ENCODE peak calls at places on chromosomes 3 and 15, in seven cellular contexts. Z is foreskin fibroblast, G is HAP-1, X is left ventricle myocardium inferior, O is endodermal cell, W is kidney epithelial cell, N is GM23248. V is an unnamed sample.
A peak's percentile ranks its signal among the peaks of the same experiment; 100 is the strongest.

GRCh38 chr15:78075490-78076230 is 1.9 kb downstream of the TBC1D2B start:
- DNase-seq in G (peak; percentile 90), Z (peak; percentile 89), X (no peak), O (peak; percentile 77), W (peak; percentile 41), N (peak; percentile 91), V (peak; percentile 96)

GRCh38 chr3:37741644-37742043 is 120.0 kb upstream of the CTDSPL start:
- DNase-seq in W (no peak), X (peak; percentile 63), O (no peak), N (peak; percentile 15), G (no peak), Z (peak; percentile 31), V (peak; percentile 10)

GRCh38 chr15:38531509-38531908 is 33.1 kb downstream of the RASGRP1 start:
- DNase-seq in X (no peak), O (no peak), W (peak; percentile 56), G (no peak), Z (peak; percentile 47), N (peak; percentile 87), V (peak; percentile 36)

GRCh38 chr3:191236635-191237034 is 37.6 kb downstream of the OSTN start:
- DNase-seq in O (no peak), W (no peak), N (peak; percentile 57), Z (peak; percentile 58), X (no peak), G (no peak), V (peak; percentile 36)

GRCh38 chr3:139328356-139328755 is 15.5 kb upstream of the MRPS22 start:
- DNase-seq in O (no peak), Z (no peak), G (no peak), N (no peak), X (no peak), W (no peak), V (no peak)

GRCh38 chr3:189908646-189909045 is 212.1 kb downstream of the P3H2 start:
- DNase-seq in G (no peak), Z (peak; percentile 65), N (peak; percentile 72), W (peak; percentile 37), X (no peak), O (no peak), V (peak; percentile 48)

GRCh38 chr3:13009946-13010315 is 63.3 kb downstream of the IQSEC1 start:
- DNase-seq in X (no peak), Z (no peak), G (no peak), N (no peak), O (no peak), W (no peak), V (no peak)

GRCh38 chr15:75836953-75837321 is 6.3 kb upstream of the UBE2Q2 start:
- DNase-seq in G (no peak), O (no peak), N (peak; percentile 91), W (peak; percentile 54), X (no peak), Z (peak; percentile 89), V (peak; percentile 93)

GRCh38 chr15:52288051-52288942 is 7.3 kb downstream of the MYO5C start:
- DNase-seq in X (no peak), W (peak; percentile 65), G (no peak), N (no peak), Z (peak; percentile 23), O (no peak), V (peak; percentile 40)

GRCh38 chr15:67176195-67176971 is 78.1 kb downstream of the AAGAB start:
- DNase-seq in N (no peak), G (peak; percentile 64), X (peak; percentile 68), Z (no peak), O (peak; percentile 76), W (no peak), V (no peak)

GRCh38 chr3:187802928-187803259 is 57.6 kb upstream of the BCL6 start:
- DNase-seq in N (no peak), W (no peak), Z (no peak), X (no peak), O (no peak), G (no peak), V (no peak)

GRCh38 chr3:151816091-151816604 is 2.2 kb downstream of the AADAC start:
- DNase-seq in O (peak; percentile 52), X (no peak), N (peak; percentile 85), W (peak; percentile 78), Z (peak; percentile 76), G (no peak), V (peak; percentile 58)

GRCh38 chr3:79521221-79521848 is 246.5 kb downstream of the ROBO1 start:
- DNase-seq in X (no peak), W (no peak), N (peak; percentile 50), G (peak; percentile 41), O (no peak), Z (peak; percentile 59), V (peak; percentile 76)

GRCh38 chr3:194281766-194282165 is 69.4 kb downstream of the CPN2 start:
- DNase-seq in G (no peak), N (no peak), Z (no peak), W (no peak), O (peak; percentile 21), X (no peak), V (no peak)

GRCh38 chr3:64715211-64715982 is 27.6 kb upstream of the ADAMTS9 start:
- DNase-seq in G (no peak), O (no peak), Z (no peak), N (no peak), W (no peak), X (no peak), V (no peak)

GRCh38 chr15:71296032-71296686 is 180.9 kb downstream of the THSD4 start:
- DNase-seq in G (no peak), W (peak; percentile 58), X (no peak), N (peak; percentile 76), Z (peak; percentile 89), O (no peak), V (peak; percentile 93)

GRCh38 chr3:86958534-86958933 is 32.4 kb downstream of the VGLL3 start:
- DNase-seq in X (no peak), G (no peak), Z (peak; percentile 94), W (peak; percentile 16), O (no peak), N (peak; percentile 90), V (peak; percentile 86)

GRCh38 chr3:114178770-114179368 is at the start of gene DRD3:
- DNase-seq in X (no peak), W (peak; percentile 16), Z (peak; percentile 64), O (peak; percentile 88), N (peak; percentile 60), G (peak; percentile 78), V (peak; percentile 64)

GRCh38 chr15:69328739-69329138 is 30.0 kb downstream of the PAQR5 start:
- DNase-seq in W (no peak), Z (no peak), X (no peak), G (no peak), O (no peak), N (no peak), V (no peak)

GRCh38 chr3:196163212-196163611 is 48.0 kb downstream of the ZDHHC19 start:
- DNase-seq in O (no peak), W (no peak), G (no peak), Z (no peak), X (no peak), N (no peak), V (no peak)

GRCh38 chr3:23900744-23901143 is 16.0 kb downstream of the NKIRAS1 start:
- DNase-seq in N (peak; percentile 44), O (no peak), Z (peak; percentile 70), G (no peak), W (no peak), X (no peak), V (peak; percentile 74)

GRCh38 chr3:194667363-194667762 is 4.6 kb downstream of the LSG1 start:
- DNase-seq in G (no peak), X (no peak), W (no peak), Z (no peak), O (no peak), N (no peak), V (no peak)

DNA sequence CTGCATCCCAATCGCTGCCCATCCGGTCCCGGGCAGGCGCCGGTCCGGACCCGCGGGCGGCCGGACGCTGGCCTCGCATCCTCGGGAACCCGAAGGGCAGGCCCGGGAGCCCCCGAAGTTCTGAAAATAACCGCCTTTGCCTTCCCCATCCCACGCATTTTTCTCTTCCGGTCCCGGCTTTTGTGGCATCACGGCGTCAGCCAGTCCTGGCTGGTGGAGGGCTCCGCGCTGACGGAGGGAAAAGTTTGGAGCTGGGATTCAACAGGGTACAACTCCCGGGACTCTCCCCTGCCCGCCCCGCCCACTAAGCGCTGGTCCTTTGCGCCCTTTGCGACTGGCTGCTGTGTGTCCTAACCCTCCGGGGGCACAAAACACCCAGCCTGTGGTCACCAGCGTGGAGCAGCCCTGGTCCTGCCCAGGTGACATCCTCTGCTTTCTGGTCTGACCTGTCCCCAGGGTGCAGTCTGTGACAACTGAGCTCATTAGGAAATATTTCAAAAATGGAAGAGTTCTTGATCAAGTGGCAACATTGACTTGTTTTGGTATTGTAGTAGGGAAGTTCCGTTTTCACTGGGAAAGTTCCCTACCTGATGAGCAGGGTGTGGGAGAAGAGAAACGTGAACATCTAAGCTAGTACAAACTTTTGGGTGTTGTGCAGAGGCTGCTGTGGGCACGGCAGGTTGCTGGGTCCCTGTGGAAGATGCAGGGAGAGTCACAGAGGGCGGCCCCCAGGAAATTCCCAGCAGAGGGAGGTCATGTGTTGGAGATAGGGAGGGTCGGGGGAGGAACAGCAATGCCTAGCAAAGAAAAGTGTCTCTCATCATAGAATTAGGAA is 754 bp downstream of the ARNT2 start:
- DNase-seq in O (peak; percentile 81), X (no peak), N (no peak), W (no peak), G (peak; percentile 87), Z (peak; percentile 24), V (no peak)
- H3K4me3 ChIP-seq in O (peak overlapping the region; percentile 75), X (peak overlapping the region; percentile 68), N (peak overlapping the region; percentile 73), W (peak overlapping the region; percentile 62), G (peak overlapping the region; percentile 49), Z (peak overlapping the region; percentile 48), V (peak overlapping the region; percentile 52)

GRCh38 chr15:58702233-58702632 is 47.3 kb downstream of the ADAM10 start:
- DNase-seq in X (no peak), G (no peak), O (no peak), N (no peak), W (no peak), Z (no peak), V (no peak)
- H3K4me3 ChIP-seq in X (no peak overlapping the region), G (no peak overlapping the region), O (no peak overlapping the region), N (no peak overlapping the region), W (no peak overlapping the region), Z (no peak overlapping the region), V (no peak overlapping the region)

DNA sequence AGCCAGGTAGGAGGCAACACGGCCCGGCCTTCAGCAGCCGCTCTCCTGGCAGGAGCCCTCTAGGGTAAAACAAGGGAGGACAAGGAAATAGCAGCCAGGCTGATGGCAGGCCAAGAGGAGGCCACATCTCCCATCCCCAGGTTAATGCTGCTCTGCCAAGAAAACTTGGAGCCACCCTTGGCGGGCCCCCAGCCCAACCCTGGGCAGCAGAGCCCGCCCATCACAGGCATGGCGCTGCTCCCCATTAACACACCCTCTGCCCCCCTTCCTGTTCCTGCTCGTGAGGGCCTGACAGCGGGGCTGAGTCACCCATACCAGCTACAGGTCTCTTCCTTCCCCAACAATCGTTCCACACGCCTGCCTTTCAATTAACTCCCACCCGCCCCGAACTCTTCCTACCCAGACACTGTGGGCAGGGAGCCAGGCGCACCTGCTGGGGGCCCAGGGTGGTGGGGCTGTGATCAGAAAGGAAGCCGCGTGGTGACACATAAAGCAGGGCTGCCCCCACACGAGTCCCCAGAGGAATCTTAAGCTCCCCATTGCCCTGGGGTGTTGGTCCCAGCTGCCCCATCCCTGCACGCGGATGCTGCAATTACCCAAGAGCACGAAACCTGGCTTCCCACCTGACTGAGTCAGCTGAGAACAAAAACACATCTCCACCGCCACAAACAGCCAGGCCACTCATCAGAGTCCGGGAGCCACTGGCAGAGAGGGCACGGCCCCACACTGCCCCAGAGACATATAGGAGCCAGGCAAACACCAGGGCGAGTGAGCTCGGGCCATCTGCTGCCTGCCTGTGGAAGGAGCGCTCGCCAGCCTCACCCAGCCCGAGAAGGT is at the start of gene C15orf62:
- DNase-seq in W (peak; percentile 92), X (no peak), Z (peak; percentile 51), G (peak; percentile 48), O (no peak), N (peak; percentile 33), V (peak; percentile 30)
- H3K4me3 ChIP-seq in W (peak within 1 kb of the TSS; percentile 1), X (no peak within 1 kb of the TSS), Z (no peak within 1 kb of the TSS), G (no peak within 1 kb of the TSS), O (no peak within 1 kb of the TSS), N (no peak within 1 kb of the TSS), V (no peak within 1 kb of the TSS)

GRCh38 chr3:128335621-128336296 is 130.9 kb downstream of the DNAJB8 start:
- DNase-seq in N (no peak), X (no peak), G (no peak), Z (no peak), W (no peak), O (peak; percentile 49), V (no peak)
- H3K4me3 ChIP-seq in N (no peak overlapping the region), X (no peak overlapping the region), G (no peak overlapping the region), Z (no peak overlapping the region), W (no peak overlapping the region), O (no peak overlapping the region), V (no peak overlapping the region)

V was measured in choroid plexus epithelial cell.